ENCODE peak calls at places on chromosomes 6 and 20, in five cellular contexts. S, B, G, U and Z are unnamed samples.

GRCh38 chr6:168030218-168030693 is 32.8 kb downstream of the KIF25 start:
- DNase-seq in S (no peak), B (no peak), G (no peak), U (no peak), Z (no peak)

GRCh38 chr6:118649918-118650499 is 1.4 kb downstream of the CEP85L start:
- DNase-seq in S (no peak), B (no peak), G (no peak), U (no peak), Z (no peak)

GRCh38 chr20:53831812-53832211 is 238.2 kb upstream of the ZNF217 start:
- DNase-seq in S (no peak), B (no peak), G (no peak), U (no peak), Z (no peak)

GRCh38 chr6:329888-330691 is 37.8 kb downstream of the DUSP22 start:
- DNase-seq in S (no peak), B (no peak), G (no peak), U (peak; percentile 55), Z (no peak)

GRCh38 chr6:155377061-155377460 is 62.8 kb upstream of the TFB1M start:
- DNase-seq in S (no peak), B (no peak), G (no peak), U (peak; percentile 54), Z (no peak)

GRCh38 chr20:49515588-49515987 is 33.1 kb upstream of the KCNB1 start:
- DNase-seq in S (no peak), B (no peak), G (no peak), U (no peak), Z (no peak)

GRCh38 chr6:30533460-30534294 is 22.6 kb downstream of the GNL1 start:
- DNase-seq in S (no peak), B (no peak), G (no peak), U (no peak), Z (no peak)

GRCh38 chr20:35263609-35264223 is 14.2 kb downstream of the MMP24OS start:
- DNase-seq in S (no peak), B (no peak), G (no peak), U (no peak), Z (no peak)

GRCh38 chr6:31438677-31439076 is 35.3 kb downstream of the MICA start:
- DNase-seq in S (no peak), B (no peak), G (no peak), U (no peak), Z (no peak)

GRCh38 chr6:107386340-107386739 is 73.0 kb downstream of the PDSS2 start:
- DNase-seq in S (no peak), B (no peak), G (no peak), U (no peak), Z (no peak)

GRCh38 chr6:130018830-130019795 is 732 bp downstream of the L3MBTL3 start:
- DNase-seq in S (peak; percentile 43), B (peak; percentile 21), G (peak; percentile 55), U (peak; percentile 66), Z (peak; percentile 33)

GRCh38 chr6:80454197-80454596 is 347.7 kb downstream of the BCKDHB start:
- DNase-seq in S (no peak), B (peak; percentile 31), G (no peak), U (peak; percentile 87), Z (no peak)

GRCh38 chr6:56842602-56843475 is 112.1 kb upstream of the BEND6 start:
- DNase-seq in S (peak; percentile 57), B (no peak), G (peak; percentile 77), U (peak; percentile 69), Z (no peak)

GRCh38 chr6:887583-888235 is 194.8 kb upstream of the EXOC2 start:
- DNase-seq in S (peak; percentile 39), B (no peak), G (no peak), U (no peak), Z (no peak)

GRCh38 chr20:37364927-37365272 is 19.0 kb downstream of the SRC start:
- DNase-seq in S (no peak), B (no peak), G (no peak), U (no peak), Z (no peak)

GRCh38 chr6:148192310-148192709 is 150.3 kb upstream of the SASH1 start:
- DNase-seq in S (no peak), B (no peak), G (no peak), U (peak; percentile 14), Z (no peak)

GRCh38 chr20:48722002-48722731 is 105.6 kb downstream of the PREX1 start:
- DNase-seq in S (no peak), B (peak; percentile 29), G (no peak), U (peak; percentile 46), Z (no peak)

GRCh38 chr6:10166031-10166430 is 248.8 kb downstream of the TFAP2A start:
- DNase-seq in S (no peak), B (no peak), G (no peak), U (no peak), Z (no peak)

GRCh38 chr6:41719796-41720620 is 15.4 kb downstream of the TFEB start:
- DNase-seq in S (no peak), B (no peak), G (no peak), U (no peak), Z (no peak)

GRCh38 chr20:14919473-14920157 is 582.2 kb upstream of the FLRT3 start:
- DNase-seq in S (peak; percentile 89), B (peak; percentile 24), G (peak; percentile 67), U (peak; percentile 1), Z (no peak)

GRCh38 chr20:45450097-45450818 is 19.3 kb upstream of the WFDC2 start:
- DNase-seq in S (peak; percentile 47), B (peak; percentile 23), G (no peak), U (peak; percentile 33), Z (no peak)

GRCh38 chr6:167742719-167743303 is 83.9 kb upstream of the AFDN start:
- DNase-seq in S (no peak), B (peak; percentile 11), G (no peak), U (peak; percentile 79), Z (no peak)

GRCh38 chr20:4243071-4243470 is 227.7 kb upstream of the RNF24 start:
- DNase-seq in S (peak; percentile 82), B (no peak), G (peak; percentile 83), U (peak; percentile 34), Z (no peak)

GRCh38 chr20:48747840-48748416 is 79.9 kb downstream of the PREX1 start:
- DNase-seq in S (no peak), B (no peak), G (no peak), U (no peak), Z (no peak)

GRCh38 chr6:37572340-37572739 is 72.6 kb upstream of the CCDC167 start:
- DNase-seq in S (no peak), B (no peak), G (no peak), U (no peak), Z (no peak)

GRCh38 chr6:167569041-167569805 is 244.3 kb downstream of the TTLL2 start:
- DNase-seq in S (no peak), B (no peak), G (no peak), U (no peak), Z (no peak)

GRCh38 chr20:61173966-61174725 is 77.9 kb upstream of the CDH4 start:
- DNase-seq in S (no peak), B (no peak), G (no peak), U (peak; percentile 42), Z (no peak)

DNA sequence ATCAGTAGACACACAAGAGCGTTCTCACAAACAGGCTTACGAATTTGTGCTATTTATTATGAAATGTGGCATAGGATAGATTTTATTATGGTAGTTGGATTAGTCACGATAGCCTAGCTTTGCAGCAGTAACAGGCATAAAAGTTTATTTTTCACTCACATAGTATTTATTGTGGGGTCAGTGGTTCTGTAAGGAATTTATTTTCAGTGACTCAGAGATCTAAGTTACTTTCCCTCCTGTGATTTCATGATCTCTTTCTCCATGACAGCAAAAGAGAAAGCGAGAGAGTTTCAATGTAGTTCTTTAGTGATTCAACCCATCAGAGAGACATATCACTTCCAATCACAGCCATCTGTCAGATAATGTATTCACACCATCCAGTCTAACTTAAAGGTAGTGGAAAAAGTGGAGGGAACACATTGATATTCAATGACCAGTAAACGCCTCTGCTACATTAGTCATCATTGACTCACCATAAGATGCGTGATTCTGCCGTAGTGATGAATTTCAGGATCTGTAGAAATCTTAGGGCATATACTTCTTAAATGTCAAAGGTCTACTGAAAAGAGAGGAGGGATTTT is 605.5 kb downstream of the HDGFL1 start:
- DNase-seq in S (no peak), B (no peak), G (no peak), U (peak; percentile 97), Z (no peak)
- H2BK12ac ChIP-seq in S (no peak overlapping the region), B (no peak overlapping the region), G (no peak overlapping the region), U (no peak overlapping the region), Z (no peak overlapping the region)

GRCh38 chr20:13419445-13419844 is 198.4 kb downstream of the ISM1 start:
- DNase-seq in S (no peak), B (no peak), G (no peak), U (no peak), Z (no peak)
- H2BK12ac ChIP-seq in S (no peak overlapping the region), B (no peak overlapping the region), G (no peak overlapping the region), U (no peak overlapping the region), Z (no peak overlapping the region)

DNA sequence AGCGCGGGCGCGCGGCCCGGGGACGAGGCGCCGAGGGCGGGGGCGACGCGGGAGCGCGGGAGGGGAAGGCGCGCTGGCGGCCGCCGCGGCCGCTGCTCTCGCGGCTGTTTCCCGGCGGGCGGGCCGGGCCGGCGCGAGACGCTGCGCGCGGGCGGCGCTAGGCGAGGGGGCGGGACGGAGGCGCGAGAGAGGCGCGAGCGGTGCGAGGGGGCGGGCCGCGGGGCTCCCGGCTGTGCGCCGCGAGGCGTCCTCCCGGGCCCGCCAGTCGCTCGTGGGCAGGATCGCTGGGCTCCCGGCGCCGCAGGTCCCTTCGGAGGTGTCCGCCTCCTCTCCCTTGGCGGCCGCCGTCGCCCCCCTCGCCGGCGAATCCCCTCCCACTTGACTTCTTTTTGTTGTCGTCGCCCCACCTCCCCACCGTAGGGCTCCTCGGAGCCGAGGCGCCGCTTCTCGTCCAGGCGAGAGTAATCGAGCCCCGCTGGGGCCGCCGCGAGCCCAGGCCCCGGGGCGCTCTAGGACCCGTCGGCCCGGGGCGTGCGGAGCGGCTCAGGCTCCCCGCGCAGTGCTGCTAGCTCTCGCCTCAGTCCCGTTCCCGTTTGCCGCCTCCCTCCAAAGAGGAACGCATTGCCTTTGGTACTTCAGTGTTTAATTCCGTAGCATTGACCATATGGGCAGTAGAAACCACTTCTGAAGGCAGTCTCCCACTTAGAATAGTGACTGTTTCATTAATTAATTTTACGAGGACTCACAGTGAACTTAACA is at the start of gene RANBP9:
- DNase-seq in S (peak; percentile 89), B (peak; percentile 81), G (peak; percentile 87), U (peak; percentile 92), Z (peak; percentile 89)
- H2BK12ac ChIP-seq in S (no peak within 1 kb of the TSS), B (no peak within 1 kb of the TSS), G (no peak within 1 kb of the TSS), U (peak within 1 kb of the TSS; percentile 57), Z (no peak within 1 kb of the TSS)

GRCh38 chr6:46927066-46927465 is 5.3 kb upstream of the ADGRF5 start:
- DNase-seq in S (no peak), B (no peak), G (no peak), U (no peak), Z (no peak)

GRCh38 chr6:46932526-46932925 is 10.8 kb upstream of the ADGRF5 start:
- DNase-seq in S (no peak), B (no peak), G (no peak), U (peak; percentile 38), Z (no peak)

GRCh38 chr6:46931416-46931815 is 9.7 kb upstream of the ADGRF5 start:
- DNase-seq in S (no peak), B (no peak), G (no peak), U (no peak), Z (no peak)

GRCh38 chr6:46932941-46933340 is 11.2 kb upstream of the ADGRF5 start:
- DNase-seq in S (no peak), B (no peak), G (no peak), U (peak; percentile 37), Z (no peak)

DNA sequence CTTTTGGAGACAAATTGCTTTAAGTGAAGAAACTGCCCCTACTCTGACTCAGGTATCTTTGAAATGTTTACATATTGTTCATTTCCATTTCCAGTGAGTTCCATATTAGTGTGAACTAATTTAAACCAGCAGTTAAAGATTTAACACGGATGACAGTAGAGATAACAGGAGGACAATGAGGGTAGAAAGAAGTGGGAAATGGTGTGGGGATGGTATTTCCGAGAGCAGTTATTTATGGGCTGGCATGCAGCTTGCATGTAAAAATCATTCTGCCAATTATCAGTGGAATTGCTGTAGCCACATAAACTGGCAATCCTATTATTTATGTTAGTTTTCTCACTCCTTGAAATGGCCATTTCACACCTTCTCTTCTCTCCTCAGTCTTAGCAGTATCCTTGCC is 8.6 kb upstream of the ADGRF5 start:
- DNase-seq in S (no peak), B (peak; percentile 35), G (no peak), U (no peak), Z (no peak)
- H2BK12ac ChIP-seq in S (no peak overlapping the region), B (no peak overlapping the region), G (no peak overlapping the region), U (no peak overlapping the region), Z (no peak overlapping the region)